ENCODE peak calls at places on chromosomes 3 and 15, in eight cellular contexts. L, U, C, Q, G, Y, T and S are unnamed samples. For H3K4me1, the result is how much of the 10 kb centered on the place peaks cover.

GRCh38 chr3:46659285-46659684 is 34.2 kb downstream of the ALS2CL start:
- DNase-seq in L (no peak), U (peak), C (no peak), Q (no peak), G (no peak), Y (no peak), T (no peak), S (no peak)

GRCh38 chr3:13512451-13512850 is 32.3 kb downstream of the HDAC11 start:
- DNase-seq in L (no peak), U (no peak), C (no peak), Q (no peak), G (no peak), Y (no peak), T (no peak), S (no peak)

GRCh38 chr3:128011140-128011539 is 41.1 kb upstream of the SEC61A1 start:
- DNase-seq in L (peak), U (peak), C (no peak), Q (no peak), G (peak), Y (no peak), T (peak), S (peak)

GRCh38 chr3:40152482-40153133 is 156.9 kb upstream of the EIF1B start:
- DNase-seq in L (no peak), U (no peak), C (no peak), Q (no peak), G (no peak), Y (no peak), T (no peak), S (no peak)

GRCh38 chr3:56012732-56013131 is 455.5 kb downstream of the ERC2 start:
- DNase-seq in L (peak), U (no peak), C (no peak), Q (no peak), G (no peak), Y (no peak), T (no peak), S (no peak)

GRCh38 chr3:43747641-43748040 is 56.9 kb downstream of the ABHD5 start:
- DNase-seq in L (no peak), U (no peak), C (no peak), Q (no peak), G (no peak), Y (no peak), T (no peak), S (peak)

GRCh38 chr15:62591842-62592838 is 427.1 kb upstream of the C2CD4B start:
- DNase-seq in L (peak), U (no peak), C (no peak), Q (no peak), G (no peak), Y (no peak), T (no peak), S (peak)

GRCh38 chr3:30548605-30549004 is 57.8 kb upstream of the TGFBR2 start:
- DNase-seq in L (no peak), U (no peak), C (no peak), Q (no peak), G (no peak), Y (no peak), T (peak), S (no peak)

GRCh38 chr15:88657326-88658069 is 18.7 kb downstream of the ISG20 start:
- DNase-seq in L (no peak), U (peak), C (no peak), Q (peak), G (no peak), Y (no peak), T (no peak), S (peak)

GRCh38 chr3:112132975-112133448 is at the start of gene GCSAM:
- DNase-seq in L (no peak), U (no peak), C (peak), Q (peak), G (peak), Y (peak), T (peak), S (no peak)

GRCh38 chr3:72307438-72308105 is 522.6 kb upstream of the PROK2 start:
- DNase-seq in L (no peak), U (no peak), C (no peak), Q (no peak), G (no peak), Y (no peak), T (no peak), S (no peak)

GRCh38 chr3:124772081-124772831 is 42.0 kb downstream of the UMPS start:
- DNase-seq in L (peak), U (no peak), C (peak), Q (no peak), G (no peak), Y (peak), T (no peak), S (peak)

GRCh38 chr3:94515983-94516382 is 453.1 kb downstream of the NSUN3 start:
- DNase-seq in L (no peak), U (no peak), C (no peak), Q (no peak), G (no peak), Y (no peak), T (no peak), S (no peak)

GRCh38 chr15:65192016-65192415 is 6.9 kb upstream of the CLPX start:
- DNase-seq in L (no peak), U (no peak), C (no peak), Q (no peak), G (no peak), Y (no peak), T (peak), S (peak)

GRCh38 chr3:160133757-160134156 is 91.5 kb upstream of the C3orf80 start:
- DNase-seq in L (peak), U (peak), C (no peak), Q (no peak), G (no peak), Y (no peak), T (no peak), S (no peak)

GRCh38 chr15:94327356-94327936 is 96.1 kb downstream of the MCTP2 start:
- DNase-seq in L (no peak), U (peak), C (no peak), Q (peak), G (no peak), Y (peak), T (peak), S (peak)

GRCh38 chr15:85296615-85297402 is 83.6 kb upstream of the AKAP13 start:
- DNase-seq in L (peak), U (peak), C (peak), Q (peak), G (peak), Y (peak), T (peak), S (peak)

GRCh38 chr3:4752201-4753072 is 226.8 kb upstream of the BHLHE40 start:
- DNase-seq in L (peak), U (peak), C (no peak), Q (no peak), G (peak), Y (no peak), T (no peak), S (no peak)

GRCh38 chr15:96349933-96350292 is 19.4 kb downstream of the NR2F2 start:
- DNase-seq in L (no peak), U (peak), C (no peak), Q (no peak), G (no peak), Y (no peak), T (no peak), S (peak)

GRCh38 chr15:96349034-96349932 is 18.8 kb downstream of the NR2F2 start:
- DNase-seq in L (no peak), U (peak), C (no peak), Q (no peak), G (no peak), Y (no peak), T (no peak), S (no peak)

GRCh38 chr15:96350321-96350720 is 19.8 kb downstream of the NR2F2 start:
- DNase-seq in L (no peak), U (peak), C (no peak), Q (no peak), G (no peak), Y (no peak), T (no peak), S (peak)

GRCh38 chr15:96347181-96348111 is 16.9 kb downstream of the NR2F2 start:
- DNase-seq in L (no peak), U (peak), C (no peak), Q (no peak), G (no peak), Y (peak), T (no peak), S (peak)

GRCh38 chr15:96348112-96349027 is 17.9 kb downstream of the NR2F2 start:
- DNase-seq in L (no peak), U (peak), C (no peak), Q (no peak), G (no peak), Y (peak), T (no peak), S (peak)
- H3K4me1 ChIP-seq in L (half or more), U (half or more), C (under half), Q (under half), G (under half), Y (under half), T (under half), S (under half)

DNA sequence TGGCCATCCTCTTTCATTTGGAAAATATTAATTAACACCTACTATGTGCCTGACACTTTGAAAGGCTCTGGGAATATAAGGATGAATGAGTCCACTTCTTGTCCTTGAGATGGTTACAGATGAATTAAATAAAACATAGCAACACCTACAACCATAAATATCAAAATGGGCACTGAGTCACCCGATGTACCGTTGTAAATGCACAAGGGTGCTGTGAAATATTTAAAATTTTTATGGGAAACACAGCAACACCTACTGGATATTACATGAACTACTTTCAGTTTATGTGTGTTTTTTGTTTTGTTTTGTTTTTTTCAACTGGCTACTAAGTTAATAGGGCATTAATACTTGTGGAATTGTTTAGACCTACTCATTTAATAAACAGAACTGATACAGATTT is 239.0 kb upstream of the NAALADL2 start:
- DNase-seq in L (no peak), U (no peak), C (no peak), Q (peak), G (no peak), Y (no peak), T (no peak), S (peak)
- TF ChIP-seq CTCF in L (peak), U (peak), C (peak), Q (peak), G (peak), Y (no peak), T (peak), S (no peak)

GRCh38 chr15:101203029-101203428 is 48.8 kb downstream of the CHSY1 start:
- DNase-seq in L (no peak), U (no peak), C (no peak), Q (no peak), G (no peak), Y (no peak), T (no peak), S (no peak)
- H3K4me1 ChIP-seq in L (half or more), U (under half), C (half or more), Q (half or more), G (under half), Y (under half), T (under half), S (under half)

GRCh38 chr3:39102504-39103323 is 4.7 kb downstream of the GORASP1 start:
- DNase-seq in L (no peak), U (no peak), C (no peak), Q (no peak), G (no peak), Y (no peak), T (no peak), S (no peak)

GRCh38 chr3:39099242-39099641 is 8.2 kb downstream of the GORASP1 start:
- DNase-seq in L (no peak), U (no peak), C (no peak), Q (no peak), G (no peak), Y (no peak), T (no peak), S (no peak)

GRCh38 chr3:39099738-39100499 is 7.5 kb downstream of the GORASP1 start:
- DNase-seq in L (no peak), U (no peak), C (no peak), Q (no peak), G (no peak), Y (no peak), T (no peak), S (no peak)

GRCh38 chr3:39100500-39100886 is 6.9 kb downstream of the GORASP1 start:
- DNase-seq in L (no peak), U (no peak), C (no peak), Q (no peak), G (no peak), Y (no peak), T (no peak), S (no peak)

GRCh38 chr3:39101022-39101689 is 6.3 kb downstream of the GORASP1 start:
- DNase-seq in L (no peak), U (peak), C (peak), Q (peak), G (peak), Y (no peak), T (peak), S (peak)
- TF ChIP-seq CTCF in L (peak), U (peak), C (peak), Q (peak), G (peak), Y (peak), T (peak), S (peak)

DNA sequence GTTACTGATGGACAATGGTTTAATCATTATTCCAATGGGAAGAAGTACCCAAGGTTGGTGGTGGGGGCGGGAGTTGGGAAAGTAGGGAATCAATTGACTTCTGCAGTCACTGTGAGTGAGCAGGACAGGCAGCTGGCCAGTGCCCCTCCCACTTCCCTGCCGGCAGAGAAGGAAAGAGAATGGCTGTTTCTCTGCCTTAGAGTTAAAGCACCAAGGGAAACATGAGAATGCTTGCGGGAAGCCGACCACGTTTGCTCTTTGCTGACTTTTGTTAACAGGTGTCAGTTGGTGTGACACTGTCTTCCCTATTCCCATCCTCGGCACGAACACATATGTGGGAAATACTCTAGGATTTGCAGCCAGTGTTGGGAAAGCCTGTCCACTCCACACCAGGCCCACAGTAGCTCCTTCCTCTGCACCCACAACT is 33.5 kb upstream of the MFSD1 start:
- DNase-seq in L (peak), U (peak), C (peak), Q (no peak), G (peak), Y (peak), T (no peak), S (peak)
- H3K4me1 ChIP-seq in L (under half), U (under half), C (under half), Q (under half), G (under half), Y (under half), T (under half), S (under half)

GRCh38 chr3:59163953-59164352 is 114.1 kb upstream of the CFAP20DC start:
- DNase-seq in L (peak), U (no peak), C (no peak), Q (no peak), G (no peak), Y (no peak), T (no peak), S (no peak)

GRCh38 chr3:59167756-59168155 is 117.9 kb upstream of the CFAP20DC start:
- DNase-seq in L (no peak), U (no peak), C (no peak), Q (no peak), G (no peak), Y (no peak), T (no peak), S (no peak)
- TF ChIP-seq CTCF in L (no peak), U (no peak), C (no peak), Q (no peak), G (no peak), Y (no peak), T (no peak), S (no peak)

GRCh38 chr3:113258311-113258710 is 47.0 kb downstream of the BOC start:
- DNase-seq in L (no peak), U (no peak), C (no peak), Q (no peak), G (no peak), Y (peak), T (no peak), S (no peak)
- H3K4me1 ChIP-seq in L (under half), U (under half), C (under half), Q (under half), G (under half), Y (under half), T (under half), S (under half)

GRCh38 chr15:93180128-93180527 is 91.1 kb upstream of the RGMA start:
- DNase-seq in L (no peak), U (peak), C (no peak), Q (no peak), G (no peak), Y (no peak), T (no peak), S (no peak)

GRCh38 chr15:93180656-93181055 is 91.6 kb upstream of the RGMA start:
- DNase-seq in L (no peak), U (peak), C (no peak), Q (no peak), G (no peak), Y (no peak), T (no peak), S (no peak)

GRCh38 chr15:93179704-93180103 is 90.7 kb upstream of the RGMA start:
- DNase-seq in L (peak), U (peak), C (no peak), Q (no peak), G (no peak), Y (no peak), T (no peak), S (peak)

GRCh38 chr15:93178371-93178770 is 89.4 kb upstream of the RGMA start:
- DNase-seq in L (no peak), U (no peak), C (no peak), Q (no peak), G (no peak), Y (no peak), T (no peak), S (no peak)

GRCh38 chr15:93179072-93179471 is 90.1 kb upstream of the RGMA start:
- DNase-seq in L (no peak), U (no peak), C (peak), Q (peak), G (peak), Y (peak), T (peak), S (no peak)
- TF ChIP-seq CTCF in L (no peak), U (no peak), C (no peak), Q (no peak), G (no peak), Y (no peak), T (no peak), S (no peak)

DNA sequence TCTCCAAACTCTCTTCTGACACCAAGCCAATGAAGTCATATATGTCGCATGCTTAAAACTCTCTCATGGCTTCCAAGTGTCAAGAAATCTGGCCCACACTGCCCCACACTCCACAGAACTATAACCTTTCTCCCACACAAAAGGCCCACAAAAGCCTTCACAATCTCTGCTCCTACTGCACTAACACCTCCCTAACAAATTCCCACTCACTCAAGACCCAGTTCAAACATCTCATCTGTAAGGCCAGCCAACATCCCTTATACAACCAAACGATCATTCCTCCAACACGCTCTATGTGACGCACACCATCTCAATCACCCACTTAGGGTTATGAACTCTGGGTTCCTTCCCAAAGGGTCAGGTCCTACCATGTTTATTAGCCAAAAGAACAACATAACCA is 13.5 kb downstream of the TBC1D2B start:
- DNase-seq in L (no peak), U (no peak), C (no peak), Q (no peak), G (no peak), Y (peak), T (no peak), S (no peak)
- H3K4me1 ChIP-seq in L (half or more), U (under half), C (half or more), Q (half or more), G (half or more), Y (half or more), T (half or more), S (half or more)

DNA sequence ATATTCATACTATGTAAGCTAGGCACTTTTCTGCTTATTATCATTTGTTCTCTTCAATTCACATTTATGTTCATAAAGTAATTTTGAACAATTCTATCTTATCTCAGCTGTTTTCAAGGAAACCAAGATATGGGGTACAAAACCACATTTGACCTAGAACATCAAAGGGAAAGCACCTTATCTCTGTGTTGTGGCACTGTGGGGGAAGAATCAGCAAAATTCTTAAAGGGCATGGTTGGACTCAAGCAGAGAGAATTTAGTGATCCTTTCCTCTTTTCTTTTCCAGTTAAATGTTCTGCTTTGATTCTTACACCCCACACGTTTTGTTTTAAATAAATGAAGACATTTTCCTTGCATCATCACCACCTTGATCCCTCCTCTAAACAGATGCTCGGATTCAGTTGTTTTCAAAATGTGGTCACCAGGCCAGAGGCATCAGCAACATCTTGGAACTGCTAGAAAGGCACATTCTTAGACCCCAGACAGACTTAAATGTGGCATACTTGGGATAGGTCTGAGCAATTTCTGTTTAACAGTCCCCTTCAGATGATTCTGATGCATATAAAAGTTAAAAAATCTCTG is 128.4 kb upstream of the TP63 start:
- DNase-seq in L (no peak), U (no peak), C (peak), Q (peak), G (no peak), Y (no peak), T (no peak), S (no peak)
- TF ChIP-seq CTCF in L (no peak), U (no peak), C (no peak), Q (no peak), G (no peak), Y (no peak), T (no peak), S (no peak)